ENCODE peak calls at places on chromosome 16, in ten cellular contexts. One of them, this sample, is unnamed.

GRCh38 chr16:67438824-67439393 is 8.0 kb downstream of the HSD11B2 start:
- DNase-seq in PC-3: no peak
- DNase-seq in neural progenitor cell: no peak
- DNase-seq in DND-41: no peak
- DNase-seq in hepatocyte: no peak
- DNase-seq in fibroblast of lung: no peak
- DNase-seq in endothelial cell of umbilical vein: no peak
- DNase-seq in neuronal stem cell: no peak
- DNase-seq in mammary epithelial cell: no peak
- DNase-seq in SK-N-SH: no peak
- DNase-seq in this sample: no peak

GRCh38 chr16:66899945-66900688 is 18.6 kb downstream of the CDH16 start:
- DNase-seq in PC-3: peak
- DNase-seq in neural progenitor cell: peak
- DNase-seq in DND-41: no peak
- DNase-seq in hepatocyte: peak
- DNase-seq in fibroblast of lung: peak
- DNase-seq in endothelial cell of umbilical vein: peak
- DNase-seq in neuronal stem cell: no peak
- DNase-seq in mammary epithelial cell: peak
- DNase-seq in SK-N-SH: peak
- DNase-seq in this sample: no peak

GRCh38 chr16:81752225-81752875 is 26.7 kb upstream of the PLCG2 start:
- DNase-seq in PC-3: no peak
- DNase-seq in neural progenitor cell: no peak
- DNase-seq in DND-41: no peak
- DNase-seq in hepatocyte: no peak
- DNase-seq in fibroblast of lung: no peak
- DNase-seq in endothelial cell of umbilical vein: no peak
- DNase-seq in neuronal stem cell: no peak
- DNase-seq in mammary epithelial cell: no peak
- DNase-seq in SK-N-SH: no peak
- DNase-seq in this sample: peak

GRCh38 chr16:8476824-8477223 is 113.5 kb downstream of the TMEM114 start:
- DNase-seq in PC-3: no peak
- DNase-seq in neural progenitor cell: no peak
- DNase-seq in DND-41: no peak
- DNase-seq in hepatocyte: no peak
- DNase-seq in fibroblast of lung: no peak
- DNase-seq in endothelial cell of umbilical vein: no peak
- DNase-seq in neuronal stem cell: no peak
- DNase-seq in mammary epithelial cell: no peak
- DNase-seq in SK-N-SH: no peak
- DNase-seq in this sample: no peak

GRCh38 chr16:83579027-83579426 is 228.8 kb upstream of the HSBP1 start:
- DNase-seq in PC-3: no peak
- DNase-seq in neural progenitor cell: no peak
- DNase-seq in DND-41: no peak
- DNase-seq in hepatocyte: no peak
- DNase-seq in fibroblast of lung: no peak
- DNase-seq in endothelial cell of umbilical vein: no peak
- DNase-seq in neuronal stem cell: no peak
- DNase-seq in mammary epithelial cell: no peak
- DNase-seq in SK-N-SH: no peak
- DNase-seq in this sample: no peak

GRCh38 chr16:66605177-66605999 is 884 bp downstream of the CMTM3 start:
- DNase-seq in PC-3: peak
- DNase-seq in neural progenitor cell: peak
- DNase-seq in DND-41: peak
- DNase-seq in hepatocyte: peak
- DNase-seq in fibroblast of lung: peak
- DNase-seq in endothelial cell of umbilical vein: peak
- DNase-seq in neuronal stem cell: peak
- DNase-seq in mammary epithelial cell: peak
- DNase-seq in SK-N-SH: peak
- DNase-seq in this sample: peak

GRCh38 chr16:8846401-8846932 is 22.3 kb downstream of the CARHSP1 start:
- DNase-seq in PC-3: no peak
- DNase-seq in neural progenitor cell: no peak
- DNase-seq in DND-41: no peak
- DNase-seq in hepatocyte: no peak
- DNase-seq in fibroblast of lung: no peak
- DNase-seq in endothelial cell of umbilical vein: no peak
- DNase-seq in neuronal stem cell: no peak
- DNase-seq in mammary epithelial cell: no peak
- DNase-seq in SK-N-SH: peak
- DNase-seq in this sample: no peak

GRCh38 chr16:54940279-54940604 is 9.6 kb downstream of the IRX5 start:
- DNase-seq in PC-3: no peak
- DNase-seq in neural progenitor cell: no peak
- DNase-seq in DND-41: no peak
- DNase-seq in hepatocyte: no peak
- DNase-seq in fibroblast of lung: no peak
- DNase-seq in endothelial cell of umbilical vein: no peak
- DNase-seq in neuronal stem cell: no peak
- DNase-seq in mammary epithelial cell: no peak
- DNase-seq in SK-N-SH: no peak
- DNase-seq in this sample: no peak

GRCh38 chr16:83725313-83725712 is 82.5 kb upstream of the HSBP1 start:
- DNase-seq in PC-3: no peak
- DNase-seq in neural progenitor cell: no peak
- DNase-seq in DND-41: no peak
- DNase-seq in hepatocyte: no peak
- DNase-seq in fibroblast of lung: no peak
- DNase-seq in endothelial cell of umbilical vein: no peak
- DNase-seq in neuronal stem cell: no peak
- DNase-seq in mammary epithelial cell: no peak
- DNase-seq in SK-N-SH: no peak
- DNase-seq in this sample: no peak

GRCh38 chr16:67540756-67541155 is 12.1 kb downstream of the RIPOR1 start:
- DNase-seq in PC-3: no peak
- DNase-seq in neural progenitor cell: no peak
- DNase-seq in DND-41: no peak
- DNase-seq in hepatocyte: no peak
- DNase-seq in fibroblast of lung: no peak
- DNase-seq in endothelial cell of umbilical vein: no peak
- DNase-seq in neuronal stem cell: no peak
- DNase-seq in mammary epithelial cell: no peak
- DNase-seq in SK-N-SH: no peak
- DNase-seq in this sample: no peak

GRCh38 chr16:73040136-73040535 is 7.8 kb downstream of the ZFHX3 start:
- DNase-seq in PC-3: no peak
- DNase-seq in neural progenitor cell: peak
- DNase-seq in DND-41: no peak
- DNase-seq in hepatocyte: no peak
- DNase-seq in fibroblast of lung: no peak
- DNase-seq in endothelial cell of umbilical vein: no peak
- DNase-seq in neuronal stem cell: no peak
- DNase-seq in mammary epithelial cell: no peak
- DNase-seq in SK-N-SH: no peak
- DNase-seq in this sample: no peak

DNA sequence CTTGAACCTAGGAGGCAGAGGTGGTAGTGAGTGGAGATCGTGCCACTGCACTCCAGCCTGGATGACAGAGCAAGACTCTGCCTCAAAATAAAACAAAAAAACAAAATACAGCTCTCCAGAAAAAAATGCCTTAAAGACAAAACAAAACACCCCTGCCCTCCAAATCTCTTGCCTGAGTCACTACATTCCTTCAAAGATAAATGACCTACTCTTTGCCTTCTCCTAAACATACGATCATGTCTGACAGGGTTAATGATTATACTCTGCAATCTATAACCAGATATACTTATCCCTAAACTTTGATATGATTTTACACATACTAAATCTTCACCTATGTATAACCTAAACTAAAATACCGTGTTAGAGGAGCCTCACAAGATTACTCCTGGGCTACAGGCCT is 1.4 kb upstream of the SETD6 start:
- DNase-seq in PC-3: no peak
- DNase-seq in neural progenitor cell: no peak
- DNase-seq in DND-41: no peak
- DNase-seq in hepatocyte: no peak
- DNase-seq in fibroblast of lung: no peak
- DNase-seq in endothelial cell of umbilical vein: no peak
- DNase-seq in neuronal stem cell: no peak
- DNase-seq in mammary epithelial cell: no peak
- DNase-seq in SK-N-SH: no peak
- DNase-seq in this sample: no peak
- H3K4me3 ChIP-seq in PC-3: no peak
- H3K4me3 ChIP-seq in neural progenitor cell: no peak
- H3K4me3 ChIP-seq in DND-41: no peak
- H3K4me3 ChIP-seq in hepatocyte: no peak
- H3K4me3 ChIP-seq in fibroblast of lung: no peak
- H3K4me3 ChIP-seq in endothelial cell of umbilical vein: no peak
- H3K4me3 ChIP-seq in neuronal stem cell: no peak
- H3K4me3 ChIP-seq in mammary epithelial cell: no peak
- H3K4me3 ChIP-seq in SK-N-SH: no peak
- H3K4me3 ChIP-seq in this sample: no peak

DNA sequence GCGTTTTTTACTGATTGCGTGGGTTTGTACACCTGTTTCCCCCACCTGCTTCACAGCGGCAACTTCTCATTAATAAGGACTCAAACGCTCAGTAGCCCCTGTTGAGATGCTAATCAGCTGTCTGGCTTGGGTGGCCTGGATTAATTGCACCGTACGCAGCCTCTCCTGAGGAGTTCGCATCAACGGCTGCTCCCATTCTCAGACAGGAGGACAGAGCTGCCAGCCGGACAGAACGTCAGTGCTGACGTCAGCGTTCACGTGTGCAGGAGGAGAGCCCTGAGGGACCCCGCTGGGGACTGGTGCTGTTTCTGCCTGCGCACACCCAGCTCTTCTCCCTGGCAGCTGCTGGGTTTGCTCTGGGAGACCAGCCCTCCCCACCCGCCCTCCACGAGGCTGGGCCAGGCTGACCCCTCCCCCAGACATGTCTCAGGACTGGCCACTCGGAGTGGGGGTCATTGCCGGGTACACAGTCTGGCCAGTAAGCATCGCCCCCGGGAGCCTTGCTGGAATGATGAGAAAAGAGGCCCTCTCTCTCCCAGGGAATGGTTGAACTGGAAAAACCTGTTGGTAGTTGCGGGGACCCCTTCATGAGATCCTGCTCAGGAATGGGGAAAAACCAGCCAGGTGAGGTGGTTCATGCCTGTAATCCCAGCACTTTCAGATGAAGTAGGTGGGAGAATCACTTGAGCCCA is 5.7 kb upstream of the BANP start:
- DNase-seq in PC-3: peak
- DNase-seq in neural progenitor cell: peak
- DNase-seq in DND-41: no peak
- DNase-seq in hepatocyte: peak
- DNase-seq in fibroblast of lung: peak
- DNase-seq in endothelial cell of umbilical vein: peak
- DNase-seq in neuronal stem cell: peak
- DNase-seq in mammary epithelial cell: peak
- DNase-seq in SK-N-SH: peak
- DNase-seq in this sample: peak
- H2AFZ ChIP-seq in PC-3: peak
- H2AFZ ChIP-seq in neural progenitor cell: peak
- H2AFZ ChIP-seq in DND-41: no peak
- H2AFZ ChIP-seq in hepatocyte: peak
- H2AFZ ChIP-seq in fibroblast of lung: peak
- H2AFZ ChIP-seq in endothelial cell of umbilical vein: peak
- H2AFZ ChIP-seq in neuronal stem cell: peak
- H2AFZ ChIP-seq in mammary epithelial cell: peak
- H2AFZ ChIP-seq in SK-N-SH: peak
- H2AFZ ChIP-seq in this sample: peak

DNA sequence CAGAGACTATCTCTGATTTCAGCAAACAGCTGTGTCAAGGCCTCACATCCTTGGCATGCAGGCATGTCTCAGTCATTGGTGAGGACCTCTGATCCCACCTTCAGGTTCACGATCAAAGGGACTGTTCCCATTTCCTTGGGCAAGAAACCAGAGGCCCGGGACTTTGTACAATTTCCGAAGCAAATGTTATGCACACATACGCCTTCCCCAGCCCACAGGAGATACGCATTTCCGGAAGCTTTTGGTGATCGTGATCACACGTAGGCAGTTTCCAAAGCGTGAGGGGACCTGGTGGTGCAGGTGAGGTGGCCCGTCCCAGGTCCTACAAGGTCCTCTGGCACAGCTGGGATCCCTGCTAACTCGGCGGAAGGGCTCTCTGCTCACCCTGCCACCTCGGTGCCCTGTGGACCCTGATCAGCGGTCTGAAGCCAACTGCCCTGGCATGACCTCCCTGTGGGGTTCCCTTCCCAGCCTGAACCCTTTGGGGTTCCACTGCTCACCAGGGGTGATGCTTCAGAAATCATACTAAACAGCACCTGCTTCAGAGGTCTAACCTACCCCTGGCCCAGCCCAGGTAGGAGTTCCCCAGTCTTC is 28.8 kb upstream of the KLHDC4 start:
- DNase-seq in PC-3: no peak
- DNase-seq in neural progenitor cell: no peak
- DNase-seq in DND-41: no peak
- DNase-seq in hepatocyte: no peak
- DNase-seq in fibroblast of lung: no peak
- DNase-seq in endothelial cell of umbilical vein: no peak
- DNase-seq in neuronal stem cell: no peak
- DNase-seq in mammary epithelial cell: no peak
- DNase-seq in SK-N-SH: no peak
- DNase-seq in this sample: no peak
- H3K4me3 ChIP-seq in PC-3: no peak
- H3K4me3 ChIP-seq in neural progenitor cell: no peak
- H3K4me3 ChIP-seq in DND-41: no peak
- H3K4me3 ChIP-seq in hepatocyte: no peak
- H3K4me3 ChIP-seq in fibroblast of lung: no peak
- H3K4me3 ChIP-seq in endothelial cell of umbilical vein: no peak
- H3K4me3 ChIP-seq in neuronal stem cell: no peak
- H3K4me3 ChIP-seq in mammary epithelial cell: no peak
- H3K4me3 ChIP-seq in SK-N-SH: no peak
- H3K4me3 ChIP-seq in this sample: no peak

GRCh38 chr16:80027007-80027965 is 426.7 kb upstream of the MAF start:
- DNase-seq in PC-3: peak
- DNase-seq in neural progenitor cell: no peak
- DNase-seq in DND-41: peak
- DNase-seq in hepatocyte: peak
- DNase-seq in fibroblast of lung: peak
- DNase-seq in endothelial cell of umbilical vein: peak
- DNase-seq in neuronal stem cell: no peak
- DNase-seq in mammary epithelial cell: peak
- DNase-seq in SK-N-SH: no peak
- DNase-seq in this sample: no peak

GRCh38 chr16:80028581-80029380 is 428.2 kb upstream of the MAF start:
- DNase-seq in PC-3: no peak
- DNase-seq in neural progenitor cell: peak
- DNase-seq in DND-41: no peak
- DNase-seq in hepatocyte: peak
- DNase-seq in fibroblast of lung: no peak
- DNase-seq in endothelial cell of umbilical vein: no peak
- DNase-seq in neuronal stem cell: peak
- DNase-seq in mammary epithelial cell: no peak
- DNase-seq in SK-N-SH: no peak
- DNase-seq in this sample: no peak

GRCh38 chr16:80029706-80030481 is 429.4 kb upstream of the MAF start:
- DNase-seq in PC-3: no peak
- DNase-seq in neural progenitor cell: no peak
- DNase-seq in DND-41: no peak
- DNase-seq in hepatocyte: no peak
- DNase-seq in fibroblast of lung: no peak
- DNase-seq in endothelial cell of umbilical vein: no peak
- DNase-seq in neuronal stem cell: no peak
- DNase-seq in mammary epithelial cell: peak
- DNase-seq in SK-N-SH: no peak
- DNase-seq in this sample: no peak

GRCh38 chr16:80033783-80034468 is 433.4 kb upstream of the MAF start:
- DNase-seq in PC-3: no peak
- DNase-seq in neural progenitor cell: no peak
- DNase-seq in DND-41: no peak
- DNase-seq in hepatocyte: no peak
- DNase-seq in fibroblast of lung: no peak
- DNase-seq in endothelial cell of umbilical vein: no peak
- DNase-seq in neuronal stem cell: no peak
- DNase-seq in mammary epithelial cell: no peak
- DNase-seq in SK-N-SH: no peak
- DNase-seq in this sample: no peak

GRCh38 chr16:80029381-80029630 is 428.8 kb upstream of the MAF start:
- DNase-seq in PC-3: no peak
- DNase-seq in neural progenitor cell: no peak
- DNase-seq in DND-41: no peak
- DNase-seq in hepatocyte: no peak
- DNase-seq in fibroblast of lung: no peak
- DNase-seq in endothelial cell of umbilical vein: no peak
- DNase-seq in neuronal stem cell: no peak
- DNase-seq in mammary epithelial cell: no peak
- DNase-seq in SK-N-SH: no peak
- DNase-seq in this sample: no peak
- H2AFZ ChIP-seq in PC-3: no peak
- H2AFZ ChIP-seq in neural progenitor cell: no peak
- H2AFZ ChIP-seq in DND-41: no peak
- H2AFZ ChIP-seq in hepatocyte: no peak
- H2AFZ ChIP-seq in fibroblast of lung: no peak
- H2AFZ ChIP-seq in endothelial cell of umbilical vein: no peak
- H2AFZ ChIP-seq in neuronal stem cell: no peak
- H2AFZ ChIP-seq in mammary epithelial cell: no peak
- H2AFZ ChIP-seq in SK-N-SH: no peak
- H2AFZ ChIP-seq in this sample: no peak